ENCODE peak calls at places on chromosomes 12 and 14, in five cellular contexts. One of them, this sample, is unnamed.

GRCh38 chr14:91228112-91229004 is 16.1 kb downstream of the GPR68 start:
- DNase-seq in stomach: no peak
- DNase-seq in GM10248: peak; percentile 87
- DNase-seq in body of pancreas: no peak
- DNase-seq in cardiac muscle cell: no peak
- DNase-seq in this sample: no peak

GRCh38 chr14:99190696-99191662 is 81.0 kb downstream of the BCL11B start:
- DNase-seq in body of pancreas: no peak
- DNase-seq in cardiac muscle cell: no peak
- DNase-seq in stomach: no peak
- DNase-seq in GM10248: no peak
- DNase-seq in this sample: no peak

GRCh38 chr12:114000861-114001260 is 34.7 kb upstream of the RBM19 start:
- DNase-seq in stomach: no peak
- DNase-seq in cardiac muscle cell: no peak
- DNase-seq in GM10248: no peak
- DNase-seq in body of pancreas: no peak
- DNase-seq in this sample: no peak

GRCh38 chr12:1279050-1279449 is 288.0 kb downstream of the ERC1 start:
- DNase-seq in body of pancreas: no peak
- DNase-seq in cardiac muscle cell: peak; percentile 2
- DNase-seq in stomach: no peak
- DNase-seq in GM10248: no peak
- DNase-seq in this sample: no peak

GRCh38 chr12:60035835-60036234 is 440.0 kb downstream of the SLC16A7 start:
- DNase-seq in GM10248: no peak
- DNase-seq in body of pancreas: no peak
- DNase-seq in stomach: no peak
- DNase-seq in cardiac muscle cell: no peak
- DNase-seq in this sample: no peak

GRCh38 chr14:61479746-61480502 is 158.5 kb downstream of the PRKCH start:
- DNase-seq in body of pancreas: no peak
- DNase-seq in stomach: no peak
- DNase-seq in cardiac muscle cell: no peak
- DNase-seq in GM10248: no peak
- DNase-seq in this sample: no peak

GRCh38 chr12:32826807-32827412 is 69.7 kb downstream of the PKP2 start:
- DNase-seq in body of pancreas: no peak
- DNase-seq in GM10248: no peak
- DNase-seq in cardiac muscle cell: peak; percentile 65
- DNase-seq in stomach: no peak
- DNase-seq in this sample: no peak

GRCh38 chr14:71380271-71380670 is 473.0 kb downstream of the PCNX1 start:
- DNase-seq in cardiac muscle cell: peak; percentile 66
- DNase-seq in GM10248: no peak
- DNase-seq in body of pancreas: no peak
- DNase-seq in stomach: no peak
- DNase-seq in this sample: no peak

GRCh38 chr12:46977976-46978375 is 101.4 kb upstream of the PCED1B start:
- DNase-seq in stomach: no peak
- DNase-seq in cardiac muscle cell: no peak
- DNase-seq in GM10248: no peak
- DNase-seq in body of pancreas: no peak
- DNase-seq in this sample: no peak

GRCh38 chr14:99509871-99510555 is 28.8 kb downstream of the CCNK start:
- DNase-seq in stomach: no peak
- DNase-seq in cardiac muscle cell: no peak
- DNase-seq in GM10248: no peak
- DNase-seq in body of pancreas: no peak
- DNase-seq in this sample: no peak

GRCh38 chr12:12506541-12506940 is 56.1 kb downstream of the DUSP16 start:
- DNase-seq in body of pancreas: no peak
- DNase-seq in stomach: no peak
- DNase-seq in GM10248: no peak
- DNase-seq in cardiac muscle cell: no peak
- DNase-seq in this sample: no peak

GRCh38 chr12:117508468-117508867 is 147.0 kb upstream of the NOS1 start:
- DNase-seq in body of pancreas: no peak
- DNase-seq in GM10248: no peak
- DNase-seq in stomach: no peak
- DNase-seq in cardiac muscle cell: no peak
- DNase-seq in this sample: no peak

GRCh38 chr14:80047761-80048160 is 163.5 kb downstream of the DIO2 start:
- DNase-seq in cardiac muscle cell: peak; percentile 4
- DNase-seq in GM10248: no peak
- DNase-seq in stomach: no peak
- DNase-seq in body of pancreas: no peak
- DNase-seq in this sample: no peak

GRCh38 chr14:91115986-91116385 is 2.1 kb downstream of the DGLUCY start:
- DNase-seq in stomach: peak; percentile 49
- DNase-seq in cardiac muscle cell: no peak
- DNase-seq in GM10248: no peak
- DNase-seq in body of pancreas: no peak
- DNase-seq in this sample: no peak

GRCh38 chr14:94344389-94344788 is 21.3 kb upstream of the SERPINA6 start:
- DNase-seq in stomach: no peak
- DNase-seq in GM10248: no peak
- DNase-seq in body of pancreas: no peak
- DNase-seq in cardiac muscle cell: no peak
- DNase-seq in this sample: no peak

GRCh38 chr12:31890295-31891285 is 68.6 kb upstream of the RESF1 start:
- DNase-seq in cardiac muscle cell: no peak
- DNase-seq in stomach: no peak
- DNase-seq in body of pancreas: no peak
- DNase-seq in GM10248: no peak
- DNase-seq in this sample: no peak

GRCh38 chr14:89504602-89505320 is 87.7 kb upstream of the FOXN3 start:
- DNase-seq in stomach: no peak
- DNase-seq in cardiac muscle cell: no peak
- DNase-seq in GM10248: no peak
- DNase-seq in body of pancreas: peak; percentile 40
- DNase-seq in this sample: no peak

GRCh38 chr12:49537231-49537708 is 1.6 kb upstream of the KCNH3 start:
- DNase-seq in body of pancreas: no peak
- DNase-seq in stomach: peak; percentile 22
- DNase-seq in cardiac muscle cell: no peak
- DNase-seq in GM10248: no peak
- DNase-seq in this sample: no peak

DNA sequence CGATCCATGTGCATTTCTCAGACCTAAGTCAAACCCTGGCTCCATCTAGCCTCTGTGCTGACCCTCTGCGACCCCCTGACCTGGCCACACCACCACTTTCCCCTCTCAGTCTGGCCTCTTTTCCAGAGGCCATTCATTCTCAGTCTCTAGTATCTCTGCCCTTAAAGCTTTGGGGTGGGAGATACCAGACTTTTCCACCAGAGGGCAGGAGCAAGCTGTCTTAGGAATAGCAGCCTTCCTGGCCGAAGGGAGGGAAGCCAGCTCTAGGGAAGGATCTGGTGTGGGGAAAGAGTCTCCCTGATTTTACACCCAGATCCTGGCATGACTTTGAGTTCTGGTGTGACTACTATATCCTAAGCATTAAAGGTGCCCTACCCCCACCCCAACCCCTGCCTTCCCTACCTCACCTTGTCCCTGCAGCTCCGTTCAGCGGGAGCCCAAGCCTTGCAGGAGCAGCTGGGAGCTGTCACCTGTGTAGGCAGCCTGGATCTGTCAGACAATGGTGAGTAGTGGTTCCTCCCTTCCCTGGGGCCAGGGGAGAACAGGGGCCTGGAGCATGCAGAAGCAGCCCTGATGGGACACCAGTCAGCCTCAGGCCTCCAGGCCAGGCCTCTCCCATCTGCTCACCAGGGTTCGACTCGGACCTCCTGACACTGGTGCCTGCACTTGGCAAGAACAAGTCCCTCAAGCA is 6.6 kb downstream of the CARMIL3 start:
- DNase-seq in body of pancreas: peak; percentile 91
- DNase-seq in GM10248: peak; percentile 70
- DNase-seq in cardiac muscle cell: peak; percentile 85
- DNase-seq in stomach: peak; percentile 81
- DNase-seq in this sample: peak; percentile 42
- TF ChIP-seq CTCF in body of pancreas: peak; percentile 94
- TF ChIP-seq CTCF in GM10248: peak; percentile 73
- TF ChIP-seq CTCF in cardiac muscle cell: peak; percentile 71
- TF ChIP-seq CTCF in stomach: no peak
- TF ChIP-seq CTCF in this sample: peak; percentile 59

GRCh38 chr14:55377236-55377635 is 34.4 kb downstream of the ATG14 start:
- DNase-seq in body of pancreas: no peak
- DNase-seq in stomach: no peak
- DNase-seq in cardiac muscle cell: no peak
- DNase-seq in GM10248: no peak
- DNase-seq in this sample: no peak
- TF ChIP-seq CTCF in body of pancreas: no peak
- TF ChIP-seq CTCF in stomach: no peak
- TF ChIP-seq CTCF in cardiac muscle cell: no peak
- TF ChIP-seq CTCF in GM10248: no peak
- TF ChIP-seq CTCF in this sample: no peak

DNA sequence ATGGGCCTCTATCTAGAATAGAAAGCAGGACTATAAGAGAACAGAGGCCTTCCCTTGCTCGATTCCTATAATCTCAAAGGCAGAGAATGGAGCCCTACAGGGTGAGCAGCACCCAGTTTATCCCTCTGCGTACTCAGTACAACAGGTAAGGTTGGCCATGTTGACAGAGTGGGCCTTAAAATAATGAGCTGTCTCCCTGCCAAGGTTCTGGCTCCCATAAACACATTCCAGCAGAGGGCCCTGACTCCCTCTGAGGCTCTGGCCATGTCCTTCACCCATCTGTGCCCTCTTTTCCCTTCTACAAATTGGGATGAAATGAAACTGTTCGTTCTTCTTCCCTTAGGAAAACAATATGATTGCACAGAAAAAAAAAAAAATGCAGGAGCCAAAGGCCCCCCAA is 16.9 kb upstream of the PNMA1 start:
- DNase-seq in GM10248: no peak
- DNase-seq in stomach: no peak
- DNase-seq in cardiac muscle cell: no peak
- DNase-seq in body of pancreas: no peak
- DNase-seq in this sample: no peak
- TF ChIP-seq CTCF in GM10248: no peak
- TF ChIP-seq CTCF in stomach: no peak
- TF ChIP-seq CTCF in cardiac muscle cell: no peak
- TF ChIP-seq CTCF in body of pancreas: no peak
- TF ChIP-seq CTCF in this sample: no peak

GRCh38 chr12:66119229-66119869 is 11.2 kb downstream of the LLPH start:
- DNase-seq in stomach: no peak
- DNase-seq in GM10248: no peak
- DNase-seq in body of pancreas: no peak
- DNase-seq in cardiac muscle cell: no peak
- DNase-seq in this sample: no peak

GRCh38 chr12:66118240-66118891 is 12.2 kb downstream of the LLPH start:
- DNase-seq in cardiac muscle cell: no peak
- DNase-seq in stomach: no peak
- DNase-seq in body of pancreas: no peak
- DNase-seq in GM10248: no peak
- DNase-seq in this sample: no peak

GRCh38 chr12:66117242-66117641 is 13.3 kb downstream of the LLPH start:
- DNase-seq in stomach: no peak
- DNase-seq in cardiac muscle cell: no peak
- DNase-seq in GM10248: no peak
- DNase-seq in body of pancreas: no peak
- DNase-seq in this sample: no peak

GRCh38 chr12:66119870-66120241 is 10.7 kb downstream of the LLPH start:
- DNase-seq in cardiac muscle cell: no peak
- DNase-seq in GM10248: no peak
- DNase-seq in stomach: no peak
- DNase-seq in body of pancreas: no peak
- DNase-seq in this sample: no peak

GRCh38 chr12:66120477-66120876 is 10.1 kb downstream of the LLPH start:
- DNase-seq in cardiac muscle cell: no peak
- DNase-seq in stomach: no peak
- DNase-seq in GM10248: no peak
- DNase-seq in body of pancreas: no peak
- DNase-seq in this sample: no peak
- TF ChIP-seq CTCF in cardiac muscle cell: no peak
- TF ChIP-seq CTCF in stomach: no peak
- TF ChIP-seq CTCF in GM10248: no peak
- TF ChIP-seq CTCF in body of pancreas: no peak
- TF ChIP-seq CTCF in this sample: no peak

GRCh38 chr12:57401165-57401564 is 29.7 kb downstream of the R3HDM2 start:
- DNase-seq in stomach: no peak
- DNase-seq in body of pancreas: no peak
- DNase-seq in cardiac muscle cell: peak; percentile 78
- DNase-seq in GM10248: no peak
- DNase-seq in this sample: no peak

GRCh38 chr12:57395121-57395520 is 35.7 kb downstream of the R3HDM2 start:
- DNase-seq in stomach: no peak
- DNase-seq in body of pancreas: no peak
- DNase-seq in GM10248: no peak
- DNase-seq in cardiac muscle cell: no peak
- DNase-seq in this sample: no peak

DNA sequence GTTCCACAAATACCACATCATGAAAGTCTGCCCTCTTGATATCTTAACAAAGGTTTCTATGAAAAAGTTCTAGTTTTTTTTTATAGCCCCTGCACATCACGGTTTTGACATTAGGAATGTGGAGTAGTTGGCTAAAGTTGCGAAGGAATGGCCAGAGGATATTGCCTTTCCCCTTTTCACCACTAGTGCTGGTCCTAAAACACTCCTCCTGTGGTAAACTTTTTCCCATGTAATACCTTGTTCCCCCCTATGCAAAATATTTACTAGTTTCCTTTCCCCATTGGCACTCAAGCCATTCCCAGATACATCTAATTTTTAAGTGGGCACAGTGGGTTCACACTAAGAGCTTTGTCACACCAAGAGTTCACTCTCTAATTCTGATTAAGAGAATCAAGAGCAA is 33.4 kb downstream of the R3HDM2 start:
- DNase-seq in body of pancreas: no peak
- DNase-seq in stomach: no peak
- DNase-seq in GM10248: no peak
- DNase-seq in cardiac muscle cell: no peak
- DNase-seq in this sample: no peak
- TF ChIP-seq CTCF in body of pancreas: peak; percentile 6
- TF ChIP-seq CTCF in stomach: no peak
- TF ChIP-seq CTCF in GM10248: no peak
- TF ChIP-seq CTCF in cardiac muscle cell: peak; percentile 2
- TF ChIP-seq CTCF in this sample: no peak

GRCh38 chr12:14618990-14619389 is 51.3 kb upstream of the PLBD1 start:
- DNase-seq in GM10248: no peak
- DNase-seq in cardiac muscle cell: no peak
- DNase-seq in body of pancreas: peak; percentile 30
- DNase-seq in stomach: no peak
- DNase-seq in this sample: no peak

GRCh38 chr12:14619731-14620501 is 52.2 kb upstream of the PLBD1 start:
- DNase-seq in body of pancreas: peak; percentile 29
- DNase-seq in cardiac muscle cell: no peak
- DNase-seq in stomach: peak; percentile 27
- DNase-seq in GM10248: peak; percentile 20
- DNase-seq in this sample: no peak

DNA sequence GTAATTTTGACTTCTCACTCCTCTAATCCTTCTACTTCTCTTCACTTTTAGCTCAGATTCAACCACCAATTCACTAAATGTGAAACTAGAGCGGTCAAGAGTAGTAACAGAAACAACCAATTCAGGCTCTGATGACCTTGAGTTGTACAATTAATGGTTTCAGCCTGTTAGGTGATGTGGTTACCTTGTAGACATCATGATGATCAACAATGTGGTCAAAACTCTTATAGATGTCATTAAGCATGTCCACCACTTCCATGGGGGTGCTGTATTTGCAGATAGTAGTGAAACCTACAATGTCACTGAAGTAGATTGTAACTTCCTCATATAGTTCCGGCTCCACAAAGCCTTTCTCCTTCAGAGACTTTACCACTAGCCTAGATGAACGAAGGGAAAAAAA is 54.1 kb upstream of the PLBD1 start:
- DNase-seq in body of pancreas: no peak
- DNase-seq in cardiac muscle cell: no peak
- DNase-seq in GM10248: no peak
- DNase-seq in stomach: no peak
- DNase-seq in this sample: no peak
- TF ChIP-seq CTCF in body of pancreas: no peak
- TF ChIP-seq CTCF in cardiac muscle cell: no peak
- TF ChIP-seq CTCF in GM10248: no peak
- TF ChIP-seq CTCF in stomach: no peak
- TF ChIP-seq CTCF in this sample: no peak

This sample was measured in nephron progenitor cell.